ENCODE peak calls at places on chromosomes 5 and 9, in nine cellular contexts. One of them, this sample, is unnamed.

GRCh38 chr5:65356274-65356673 is 125.4 kb downstream of the ADAMTS6 start:
- DNase-seq in stimulated activated CD4-positive, alpha-beta T cell treated with anti-CD3 and anti-CD28 coated beads, Interleukin-2, amount 100 ng/mL, for 48 hours: no peak
- DNase-seq in OCI-M1: no peak
- DNase-seq in head of caudate nucleus: no peak
- DNase-seq in AG04450: no peak
- DNase-seq in fibroblast of the conjunctiva: no peak
- DNase-seq in NCI-H510A: no peak
- DNase-seq in activated naive CD4-positive, alpha-beta T cell: no peak
- DNase-seq in stimulated activated CD8-positive, alpha-beta memory T cell treated with anti-CD3 and anti-CD28 coated beads, Interleukin-4, amount 100 ng/mL, for 4 hours: no peak
- DNase-seq in this sample: no peak

GRCh38 chr9:133063500-133064231 is 1.9 kb downstream of the CEL start:
- DNase-seq in stimulated activated CD4-positive, alpha-beta T cell treated with anti-CD3 and anti-CD28 coated beads, Interleukin-2, amount 100 ng/mL, for 48 hours: no peak
- DNase-seq in OCI-M1: no peak
- DNase-seq in head of caudate nucleus: no peak
- DNase-seq in AG04450: no peak
- DNase-seq in fibroblast of the conjunctiva: no peak
- DNase-seq in NCI-H510A: no peak
- DNase-seq in activated naive CD4-positive, alpha-beta T cell: no peak
- DNase-seq in stimulated activated CD8-positive, alpha-beta memory T cell treated with anti-CD3 and anti-CD28 coated beads, Interleukin-4, amount 100 ng/mL, for 4 hours: no peak
- DNase-seq in this sample: no peak

GRCh38 chr5:126003309-126003708 is 419.9 kb upstream of the GRAMD2B start:
- DNase-seq in stimulated activated CD4-positive, alpha-beta T cell treated with anti-CD3 and anti-CD28 coated beads, Interleukin-2, amount 100 ng/mL, for 48 hours: no peak
- DNase-seq in OCI-M1: no peak
- DNase-seq in head of caudate nucleus: no peak
- DNase-seq in AG04450: peak
- DNase-seq in fibroblast of the conjunctiva: peak
- DNase-seq in NCI-H510A: no peak
- DNase-seq in activated naive CD4-positive, alpha-beta T cell: no peak
- DNase-seq in stimulated activated CD8-positive, alpha-beta memory T cell treated with anti-CD3 and anti-CD28 coated beads, Interleukin-4, amount 100 ng/mL, for 4 hours: no peak
- DNase-seq in this sample: no peak

GRCh38 chr9:89021154-89021803 is 30.0 kb downstream of the S1PR3 start:
- DNase-seq in stimulated activated CD4-positive, alpha-beta T cell treated with anti-CD3 and anti-CD28 coated beads, Interleukin-2, amount 100 ng/mL, for 48 hours: no peak
- DNase-seq in OCI-M1: no peak
- DNase-seq in head of caudate nucleus: no peak
- DNase-seq in AG04450: peak
- DNase-seq in fibroblast of the conjunctiva: peak
- DNase-seq in NCI-H510A: no peak
- DNase-seq in activated naive CD4-positive, alpha-beta T cell: no peak
- DNase-seq in stimulated activated CD8-positive, alpha-beta memory T cell treated with anti-CD3 and anti-CD28 coated beads, Interleukin-4, amount 100 ng/mL, for 4 hours: no peak
- DNase-seq in this sample: no peak

GRCh38 chr5:3056901-3057300 is 305.4 kb upstream of the IRX2 start:
- DNase-seq in stimulated activated CD4-positive, alpha-beta T cell treated with anti-CD3 and anti-CD28 coated beads, Interleukin-2, amount 100 ng/mL, for 48 hours: no peak
- DNase-seq in OCI-M1: no peak
- DNase-seq in head of caudate nucleus: no peak
- DNase-seq in AG04450: no peak
- DNase-seq in fibroblast of the conjunctiva: no peak
- DNase-seq in NCI-H510A: no peak
- DNase-seq in activated naive CD4-positive, alpha-beta T cell: no peak
- DNase-seq in stimulated activated CD8-positive, alpha-beta memory T cell treated with anti-CD3 and anti-CD28 coated beads, Interleukin-4, amount 100 ng/mL, for 4 hours: no peak
- DNase-seq in this sample: no peak

GRCh38 chr5:5883116-5883515 is 460.6 kb downstream of the ICE1 start:
- DNase-seq in stimulated activated CD4-positive, alpha-beta T cell treated with anti-CD3 and anti-CD28 coated beads, Interleukin-2, amount 100 ng/mL, for 48 hours: no peak
- DNase-seq in OCI-M1: no peak
- DNase-seq in head of caudate nucleus: no peak
- DNase-seq in AG04450: no peak
- DNase-seq in fibroblast of the conjunctiva: no peak
- DNase-seq in NCI-H510A: no peak
- DNase-seq in activated naive CD4-positive, alpha-beta T cell: no peak
- DNase-seq in stimulated activated CD8-positive, alpha-beta memory T cell treated with anti-CD3 and anti-CD28 coated beads, Interleukin-4, amount 100 ng/mL, for 4 hours: no peak
- DNase-seq in this sample: no peak

GRCh38 chr5:131381011-131381410 is 117.2 kb downstream of the CDC42SE2 start:
- DNase-seq in stimulated activated CD4-positive, alpha-beta T cell treated with anti-CD3 and anti-CD28 coated beads, Interleukin-2, amount 100 ng/mL, for 48 hours: no peak
- DNase-seq in OCI-M1: peak
- DNase-seq in head of caudate nucleus: no peak
- DNase-seq in AG04450: no peak
- DNase-seq in fibroblast of the conjunctiva: no peak
- DNase-seq in NCI-H510A: no peak
- DNase-seq in activated naive CD4-positive, alpha-beta T cell: no peak
- DNase-seq in stimulated activated CD8-positive, alpha-beta memory T cell treated with anti-CD3 and anti-CD28 coated beads, Interleukin-4, amount 100 ng/mL, for 4 hours: no peak
- DNase-seq in this sample: no peak

GRCh38 chr5:100595152-100595811 is 60.1 kb downstream of the FAM174A start:
- DNase-seq in stimulated activated CD4-positive, alpha-beta T cell treated with anti-CD3 and anti-CD28 coated beads, Interleukin-2, amount 100 ng/mL, for 48 hours: no peak
- DNase-seq in OCI-M1: peak
- DNase-seq in head of caudate nucleus: no peak
- DNase-seq in AG04450: peak
- DNase-seq in fibroblast of the conjunctiva: peak
- DNase-seq in NCI-H510A: no peak
- DNase-seq in activated naive CD4-positive, alpha-beta T cell: no peak
- DNase-seq in stimulated activated CD8-positive, alpha-beta memory T cell treated with anti-CD3 and anti-CD28 coated beads, Interleukin-4, amount 100 ng/mL, for 4 hours: no peak
- DNase-seq in this sample: no peak

GRCh38 chr5:83401122-83401620 is 70.4 kb upstream of the VCAN start:
- DNase-seq in stimulated activated CD4-positive, alpha-beta T cell treated with anti-CD3 and anti-CD28 coated beads, Interleukin-2, amount 100 ng/mL, for 48 hours: no peak
- DNase-seq in OCI-M1: peak
- DNase-seq in head of caudate nucleus: no peak
- DNase-seq in AG04450: no peak
- DNase-seq in fibroblast of the conjunctiva: no peak
- DNase-seq in NCI-H510A: no peak
- DNase-seq in activated naive CD4-positive, alpha-beta T cell: no peak
- DNase-seq in stimulated activated CD8-positive, alpha-beta memory T cell treated with anti-CD3 and anti-CD28 coated beads, Interleukin-4, amount 100 ng/mL, for 4 hours: no peak
- DNase-seq in this sample: no peak

GRCh38 chr5:68780299-68780960 is 313.4 kb upstream of the SLC30A5 start:
- DNase-seq in stimulated activated CD4-positive, alpha-beta T cell treated with anti-CD3 and anti-CD28 coated beads, Interleukin-2, amount 100 ng/mL, for 48 hours: no peak
- DNase-seq in OCI-M1: no peak
- DNase-seq in head of caudate nucleus: no peak
- DNase-seq in AG04450: no peak
- DNase-seq in fibroblast of the conjunctiva: no peak
- DNase-seq in NCI-H510A: no peak
- DNase-seq in activated naive CD4-positive, alpha-beta T cell: no peak
- DNase-seq in stimulated activated CD8-positive, alpha-beta memory T cell treated with anti-CD3 and anti-CD28 coated beads, Interleukin-4, amount 100 ng/mL, for 4 hours: no peak
- DNase-seq in this sample: no peak

GRCh38 chr9:108961151-108961550 is 27.0 kb downstream of the ABITRAM start:
- DNase-seq in stimulated activated CD4-positive, alpha-beta T cell treated with anti-CD3 and anti-CD28 coated beads, Interleukin-2, amount 100 ng/mL, for 48 hours: no peak
- DNase-seq in OCI-M1: no peak
- DNase-seq in head of caudate nucleus: no peak
- DNase-seq in AG04450: no peak
- DNase-seq in fibroblast of the conjunctiva: no peak
- DNase-seq in NCI-H510A: no peak
- DNase-seq in activated naive CD4-positive, alpha-beta T cell: no peak
- DNase-seq in stimulated activated CD8-positive, alpha-beta memory T cell treated with anti-CD3 and anti-CD28 coated beads, Interleukin-4, amount 100 ng/mL, for 4 hours: no peak
- DNase-seq in this sample: no peak

GRCh38 chr5:37495210-37495609 is 116.1 kb downstream of the WDR70 start:
- DNase-seq in stimulated activated CD4-positive, alpha-beta T cell treated with anti-CD3 and anti-CD28 coated beads, Interleukin-2, amount 100 ng/mL, for 48 hours: no peak
- DNase-seq in OCI-M1: peak
- DNase-seq in head of caudate nucleus: no peak
- DNase-seq in AG04450: no peak
- DNase-seq in fibroblast of the conjunctiva: no peak
- DNase-seq in NCI-H510A: no peak
- DNase-seq in activated naive CD4-positive, alpha-beta T cell: no peak
- DNase-seq in stimulated activated CD8-positive, alpha-beta memory T cell treated with anti-CD3 and anti-CD28 coated beads, Interleukin-4, amount 100 ng/mL, for 4 hours: no peak
- DNase-seq in this sample: no peak

GRCh38 chr5:31194458-31194808 is 947 bp downstream of the CDH6 start:
- DNase-seq in stimulated activated CD4-positive, alpha-beta T cell treated with anti-CD3 and anti-CD28 coated beads, Interleukin-2, amount 100 ng/mL, for 48 hours: no peak
- DNase-seq in OCI-M1: no peak
- DNase-seq in head of caudate nucleus: no peak
- DNase-seq in AG04450: no peak
- DNase-seq in fibroblast of the conjunctiva: no peak
- DNase-seq in NCI-H510A: no peak
- DNase-seq in activated naive CD4-positive, alpha-beta T cell: no peak
- DNase-seq in stimulated activated CD8-positive, alpha-beta memory T cell treated with anti-CD3 and anti-CD28 coated beads, Interleukin-4, amount 100 ng/mL, for 4 hours: no peak
- DNase-seq in this sample: no peak

GRCh38 chr9:134712922-134713321 is 71.3 kb downstream of the COL5A1 start:
- DNase-seq in stimulated activated CD4-positive, alpha-beta T cell treated with anti-CD3 and anti-CD28 coated beads, Interleukin-2, amount 100 ng/mL, for 48 hours: no peak
- DNase-seq in OCI-M1: no peak
- DNase-seq in head of caudate nucleus: no peak
- DNase-seq in AG04450: no peak
- DNase-seq in fibroblast of the conjunctiva: no peak
- DNase-seq in NCI-H510A: no peak
- DNase-seq in activated naive CD4-positive, alpha-beta T cell: no peak
- DNase-seq in stimulated activated CD8-positive, alpha-beta memory T cell treated with anti-CD3 and anti-CD28 coated beads, Interleukin-4, amount 100 ng/mL, for 4 hours: no peak
- DNase-seq in this sample: no peak

GRCh38 chr9:128420060-128420650 is 502 bp upstream of the CERCAM start:
- DNase-seq in stimulated activated CD4-positive, alpha-beta T cell treated with anti-CD3 and anti-CD28 coated beads, Interleukin-2, amount 100 ng/mL, for 48 hours: peak
- DNase-seq in OCI-M1: peak
- DNase-seq in head of caudate nucleus: no peak
- DNase-seq in AG04450: no peak
- DNase-seq in fibroblast of the conjunctiva: no peak
- DNase-seq in NCI-H510A: no peak
- DNase-seq in activated naive CD4-positive, alpha-beta T cell: peak
- DNase-seq in stimulated activated CD8-positive, alpha-beta memory T cell treated with anti-CD3 and anti-CD28 coated beads, Interleukin-4, amount 100 ng/mL, for 4 hours: peak
- DNase-seq in this sample: peak

GRCh38 chr9:99127372-99128132 is 22.6 kb downstream of the TGFBR1 start:
- DNase-seq in stimulated activated CD4-positive, alpha-beta T cell treated with anti-CD3 and anti-CD28 coated beads, Interleukin-2, amount 100 ng/mL, for 48 hours: no peak
- DNase-seq in OCI-M1: no peak
- DNase-seq in head of caudate nucleus: no peak
- DNase-seq in AG04450: no peak
- DNase-seq in fibroblast of the conjunctiva: no peak
- DNase-seq in NCI-H510A: no peak
- DNase-seq in activated naive CD4-positive, alpha-beta T cell: no peak
- DNase-seq in stimulated activated CD8-positive, alpha-beta memory T cell treated with anti-CD3 and anti-CD28 coated beads, Interleukin-4, amount 100 ng/mL, for 4 hours: no peak
- DNase-seq in this sample: no peak

GRCh38 chr5:60386398-60386797 is 313.6 kb downstream of the DEPDC1B start:
- DNase-seq in stimulated activated CD4-positive, alpha-beta T cell treated with anti-CD3 and anti-CD28 coated beads, Interleukin-2, amount 100 ng/mL, for 48 hours: no peak
- DNase-seq in OCI-M1: no peak
- DNase-seq in head of caudate nucleus: no peak
- DNase-seq in AG04450: no peak
- DNase-seq in fibroblast of the conjunctiva: no peak
- DNase-seq in NCI-H510A: no peak
- DNase-seq in activated naive CD4-positive, alpha-beta T cell: no peak
- DNase-seq in stimulated activated CD8-positive, alpha-beta memory T cell treated with anti-CD3 and anti-CD28 coated beads, Interleukin-4, amount 100 ng/mL, for 4 hours: no peak
- DNase-seq in this sample: no peak

GRCh38 chr9:129669141-129669718 is 3.8 kb downstream of the PRRX2 start:
- DNase-seq in stimulated activated CD4-positive, alpha-beta T cell treated with anti-CD3 and anti-CD28 coated beads, Interleukin-2, amount 100 ng/mL, for 48 hours: no peak
- DNase-seq in OCI-M1: no peak
- DNase-seq in head of caudate nucleus: no peak
- DNase-seq in AG04450: peak
- DNase-seq in fibroblast of the conjunctiva: no peak
- DNase-seq in NCI-H510A: no peak
- DNase-seq in activated naive CD4-positive, alpha-beta T cell: no peak
- DNase-seq in stimulated activated CD8-positive, alpha-beta memory T cell treated with anti-CD3 and anti-CD28 coated beads, Interleukin-4, amount 100 ng/mL, for 4 hours: no peak
- DNase-seq in this sample: no peak

GRCh38 chr5:133274597-133274935 is 222.8 kb downstream of the HSPA4 start:
- DNase-seq in stimulated activated CD4-positive, alpha-beta T cell treated with anti-CD3 and anti-CD28 coated beads, Interleukin-2, amount 100 ng/mL, for 48 hours: no peak
- DNase-seq in OCI-M1: no peak
- DNase-seq in head of caudate nucleus: no peak
- DNase-seq in AG04450: no peak
- DNase-seq in fibroblast of the conjunctiva: no peak
- DNase-seq in NCI-H510A: no peak
- DNase-seq in activated naive CD4-positive, alpha-beta T cell: no peak
- DNase-seq in stimulated activated CD8-positive, alpha-beta memory T cell treated with anti-CD3 and anti-CD28 coated beads, Interleukin-4, amount 100 ng/mL, for 4 hours: no peak
- DNase-seq in this sample: no peak

GRCh38 chr5:95730011-95730700 is 980 bp upstream of the RHOBTB3 start:
- DNase-seq in stimulated activated CD4-positive, alpha-beta T cell treated with anti-CD3 and anti-CD28 coated beads, Interleukin-2, amount 100 ng/mL, for 48 hours: no peak
- DNase-seq in OCI-M1: peak
- DNase-seq in head of caudate nucleus: no peak
- DNase-seq in AG04450: no peak
- DNase-seq in fibroblast of the conjunctiva: no peak
- DNase-seq in NCI-H510A: no peak
- DNase-seq in activated naive CD4-positive, alpha-beta T cell: no peak
- DNase-seq in stimulated activated CD8-positive, alpha-beta memory T cell treated with anti-CD3 and anti-CD28 coated beads, Interleukin-4, amount 100 ng/mL, for 4 hours: no peak
- DNase-seq in this sample: no peak

GRCh38 chr5:135026645-135027317 is 7.2 kb downstream of the PITX1 start:
- DNase-seq in stimulated activated CD4-positive, alpha-beta T cell treated with anti-CD3 and anti-CD28 coated beads, Interleukin-2, amount 100 ng/mL, for 48 hours: no peak
- DNase-seq in OCI-M1: no peak
- DNase-seq in head of caudate nucleus: no peak
- DNase-seq in AG04450: no peak
- DNase-seq in fibroblast of the conjunctiva: no peak
- DNase-seq in NCI-H510A: no peak
- DNase-seq in activated naive CD4-positive, alpha-beta T cell: no peak
- DNase-seq in stimulated activated CD8-positive, alpha-beta memory T cell treated with anti-CD3 and anti-CD28 coated beads, Interleukin-4, amount 100 ng/mL, for 4 hours: no peak
- DNase-seq in this sample: no peak

GRCh38 chr5:83724001-83724400 is 3.3 kb upstream of the HAPLN1 start:
- DNase-seq in stimulated activated CD4-positive, alpha-beta T cell treated with anti-CD3 and anti-CD28 coated beads, Interleukin-2, amount 100 ng/mL, for 48 hours: no peak
- DNase-seq in OCI-M1: no peak
- DNase-seq in head of caudate nucleus: no peak
- DNase-seq in AG04450: no peak
- DNase-seq in fibroblast of the conjunctiva: no peak
- DNase-seq in NCI-H510A: no peak
- DNase-seq in activated naive CD4-positive, alpha-beta T cell: no peak
- DNase-seq in stimulated activated CD8-positive, alpha-beta memory T cell treated with anti-CD3 and anti-CD28 coated beads, Interleukin-4, amount 100 ng/mL, for 4 hours: no peak
- DNase-seq in this sample: no peak

GRCh38 chr9:106069241-106069640 is 374.9 kb downstream of the TMEM38B start:
- DNase-seq in stimulated activated CD4-positive, alpha-beta T cell treated with anti-CD3 and anti-CD28 coated beads, Interleukin-2, amount 100 ng/mL, for 48 hours: no peak
- DNase-seq in OCI-M1: peak
- DNase-seq in head of caudate nucleus: no peak
- DNase-seq in AG04450: no peak
- DNase-seq in fibroblast of the conjunctiva: no peak
- DNase-seq in NCI-H510A: no peak
- DNase-seq in activated naive CD4-positive, alpha-beta T cell: no peak
- DNase-seq in stimulated activated CD8-positive, alpha-beta memory T cell treated with anti-CD3 and anti-CD28 coated beads, Interleukin-4, amount 100 ng/mL, for 4 hours: no peak
- DNase-seq in this sample: no peak

GRCh38 chr5:59725393-59725768 is 168.1 kb downstream of the PDE4D start:
- DNase-seq in stimulated activated CD4-positive, alpha-beta T cell treated with anti-CD3 and anti-CD28 coated beads, Interleukin-2, amount 100 ng/mL, for 48 hours: no peak
- DNase-seq in OCI-M1: no peak
- DNase-seq in head of caudate nucleus: no peak
- DNase-seq in AG04450: no peak
- DNase-seq in fibroblast of the conjunctiva: no peak
- DNase-seq in NCI-H510A: no peak
- DNase-seq in activated naive CD4-positive, alpha-beta T cell: no peak
- DNase-seq in stimulated activated CD8-positive, alpha-beta memory T cell treated with anti-CD3 and anti-CD28 coated beads, Interleukin-4, amount 100 ng/mL, for 4 hours: no peak
- DNase-seq in this sample: no peak

GRCh38 chr9:97565262-97565661 is 63.8 kb downstream of the TMOD1 start:
- DNase-seq in stimulated activated CD4-positive, alpha-beta T cell treated with anti-CD3 and anti-CD28 coated beads, Interleukin-2, amount 100 ng/mL, for 48 hours: no peak
- DNase-seq in OCI-M1: no peak
- DNase-seq in head of caudate nucleus: peak
- DNase-seq in AG04450: no peak
- DNase-seq in fibroblast of the conjunctiva: no peak
- DNase-seq in NCI-H510A: no peak
- DNase-seq in activated naive CD4-positive, alpha-beta T cell: no peak
- DNase-seq in stimulated activated CD8-positive, alpha-beta memory T cell treated with anti-CD3 and anti-CD28 coated beads, Interleukin-4, amount 100 ng/mL, for 4 hours: no peak
- DNase-seq in this sample: no peak

GRCh38 chr5:88941581-88941980 is 58.6 kb upstream of the MEF2C start:
- DNase-seq in stimulated activated CD4-positive, alpha-beta T cell treated with anti-CD3 and anti-CD28 coated beads, Interleukin-2, amount 100 ng/mL, for 48 hours: no peak
- DNase-seq in OCI-M1: no peak
- DNase-seq in head of caudate nucleus: peak
- DNase-seq in AG04450: no peak
- DNase-seq in fibroblast of the conjunctiva: no peak
- DNase-seq in NCI-H510A: no peak
- DNase-seq in activated naive CD4-positive, alpha-beta T cell: no peak
- DNase-seq in stimulated activated CD8-positive, alpha-beta memory T cell treated with anti-CD3 and anti-CD28 coated beads, Interleukin-4, amount 100 ng/mL, for 4 hours: no peak
- DNase-seq in this sample: no peak

GRCh38 chr9:137000177-137000930 is 4.0 kb upstream of the CLIC3 start:
- DNase-seq in stimulated activated CD4-positive, alpha-beta T cell treated with anti-CD3 and anti-CD28 coated beads, Interleukin-2, amount 100 ng/mL, for 48 hours: no peak
- DNase-seq in OCI-M1: peak
- DNase-seq in head of caudate nucleus: no peak
- DNase-seq in AG04450: peak
- DNase-seq in fibroblast of the conjunctiva: no peak
- DNase-seq in NCI-H510A: no peak
- DNase-seq in activated naive CD4-positive, alpha-beta T cell: no peak
- DNase-seq in stimulated activated CD8-positive, alpha-beta memory T cell treated with anti-CD3 and anti-CD28 coated beads, Interleukin-4, amount 100 ng/mL, for 4 hours: no peak
- DNase-seq in this sample: peak

GRCh38 chr5:177590406-177590805 is 1.6 kb upstream of the TMED9 start:
- DNase-seq in stimulated activated CD4-positive, alpha-beta T cell treated with anti-CD3 and anti-CD28 coated beads, Interleukin-2, amount 100 ng/mL, for 48 hours: no peak
- DNase-seq in OCI-M1: no peak
- DNase-seq in head of caudate nucleus: no peak
- DNase-seq in AG04450: no peak
- DNase-seq in fibroblast of the conjunctiva: no peak
- DNase-seq in NCI-H510A: no peak
- DNase-seq in activated naive CD4-positive, alpha-beta T cell: no peak
- DNase-seq in stimulated activated CD8-positive, alpha-beta memory T cell treated with anti-CD3 and anti-CD28 coated beads, Interleukin-4, amount 100 ng/mL, for 4 hours: no peak
- DNase-seq in this sample: no peak

GRCh38 chr9:135103001-135103446 is 15.6 kb downstream of the OLFM1 start:
- DNase-seq in stimulated activated CD4-positive, alpha-beta T cell treated with anti-CD3 and anti-CD28 coated beads, Interleukin-2, amount 100 ng/mL, for 48 hours: no peak
- DNase-seq in OCI-M1: no peak
- DNase-seq in head of caudate nucleus: no peak
- DNase-seq in AG04450: no peak
- DNase-seq in fibroblast of the conjunctiva: no peak
- DNase-seq in NCI-H510A: no peak
- DNase-seq in activated naive CD4-positive, alpha-beta T cell: no peak
- DNase-seq in stimulated activated CD8-positive, alpha-beta memory T cell treated with anti-CD3 and anti-CD28 coated beads, Interleukin-4, amount 100 ng/mL, for 4 hours: no peak
- DNase-seq in this sample: no peak

GRCh38 chr5:151463137-151464029 is 16.0 kb downstream of the SLC36A1 start:
- DNase-seq in stimulated activated CD4-positive, alpha-beta T cell treated with anti-CD3 and anti-CD28 coated beads, Interleukin-2, amount 100 ng/mL, for 48 hours: no peak
- DNase-seq in OCI-M1: no peak
- DNase-seq in head of caudate nucleus: no peak
- DNase-seq in AG04450: no peak
- DNase-seq in fibroblast of the conjunctiva: no peak
- DNase-seq in NCI-H510A: no peak
- DNase-seq in activated naive CD4-positive, alpha-beta T cell: no peak
- DNase-seq in stimulated activated CD8-positive, alpha-beta memory T cell treated with anti-CD3 and anti-CD28 coated beads, Interleukin-4, amount 100 ng/mL, for 4 hours: no peak
- DNase-seq in this sample: no peak

GRCh38 chr9:83706703-83707517 is 848 bp downstream of the UBQLN1 start:
- DNase-seq in stimulated activated CD4-positive, alpha-beta T cell treated with anti-CD3 and anti-CD28 coated beads, Interleukin-2, amount 100 ng/mL, for 48 hours: peak
- DNase-seq in OCI-M1: peak
- DNase-seq in head of caudate nucleus: peak
- DNase-seq in AG04450: no peak
- DNase-seq in fibroblast of the conjunctiva: no peak
- DNase-seq in NCI-H510A: no peak
- DNase-seq in activated naive CD4-positive, alpha-beta T cell: peak
- DNase-seq in stimulated activated CD8-positive, alpha-beta memory T cell treated with anti-CD3 and anti-CD28 coated beads, Interleukin-4, amount 100 ng/mL, for 4 hours: peak
- DNase-seq in this sample: peak

This sample was measured in activated T-helper 2 cell treated with anti-CD3 and anti-CD28 coated beads, Interferon-gamma antibody, Interleukin-2, Interleukin-4, amounts not matched to agents 10 μg/mL and 5 μg/mL and 100 μg/mL, durations not matched to agents 14 hours and 24 hours and 36 hours.